ENCODE peak calls at places on chromosomes 6 and 20, in five cellular contexts. I is K562, C is GM23248, M is hepatocyte, W is fibroblast of lung. A is an unnamed sample. For H3K79me2, the result is how much of the 10 kb centered on the place peaks cover.

GRCh38 chr6:133873538-133873937 is 15.4 kb upstream of the TCF21 start:
- DNase-seq in M (no peak), I (no peak), W (no peak), C (no peak), A (no peak)

GRCh38 chr20:63481503-63481902 is 9.0 kb upstream of the KCNQ2 start:
- DNase-seq in I (no peak), M (no peak), W (no peak), C (no peak), A (no peak)

GRCh38 chr6:109117346-109118035 is 22.2 kb downstream of the CEP57L1 start:
- DNase-seq in M (no peak), C (no peak), I (no peak), W (no peak), A (no peak)

GRCh38 chr6:40887079-40887822 is 151.8 kb downstream of the UNC5CL start:
- DNase-seq in W (no peak), C (no peak), I (no peak), M (no peak), A (no peak)

GRCh38 chr6:25359191-25359861 is 80.2 kb downstream of the CARMIL1 start:
- DNase-seq in M (no peak), W (peak), C (peak), I (no peak), A (no peak)

GRCh38 chr6:127518212-127518709 is 874 bp downstream of the MTCL3 start:
- DNase-seq in C (no peak), M (no peak), I (no peak), W (peak), A (no peak)

GRCh38 chr20:59151820-59152219 is 11.8 kb upstream of the ZNF831 start:
- DNase-seq in W (no peak), I (no peak), M (no peak), C (no peak), A (no peak)

GRCh38 chr20:48371211-48371610 is 456.6 kb downstream of the PREX1 start:
- DNase-seq in W (no peak), C (no peak), I (no peak), M (no peak), A (no peak)

GRCh38 chr6:105978113-105978512 is 108.0 kb upstream of the PRDM1 start:
- DNase-seq in C (no peak), W (no peak), M (no peak), I (no peak), A (no peak)

GRCh38 chr6:143939364-143939763 is 68.7 kb downstream of the PLAGL1 start:
- DNase-seq in I (no peak), W (no peak), C (no peak), M (no peak), A (no peak)

GRCh38 chr20:62063601-62063980 is 2.1 kb downstream of the TAF4 start:
- DNase-seq in M (peak), W (peak), I (no peak), C (peak), A (no peak)

GRCh38 chr6:326896-327537 is 34.7 kb downstream of the DUSP22 start:
- DNase-seq in C (no peak), I (no peak), W (no peak), M (no peak), A (no peak)

GRCh38 chr20:37095108-37095608 is 639 bp downstream of the RBL1 start:
- DNase-seq in C (peak), I (peak), M (peak), W (no peak), A (peak)

GRCh38 chr6:110188791-110189190 is 8.6 kb downstream of the CDC40 start:
- DNase-seq in I (no peak), W (peak), M (no peak), C (peak), A (no peak)

GRCh38 chr20:20849126-20849525 is 136.7 kb upstream of the RALGAPA2 start:
- DNase-seq in W (no peak), I (no peak), C (no peak), M (no peak), A (no peak)

GRCh38 chr6:15336905-15337583 is 91.2 kb downstream of the JARID2 start:
- DNase-seq in I (no peak), M (no peak), W (no peak), C (no peak), A (no peak)
- H3K79me2 ChIP-seq in I (half or more), M (half or more), W (under half), C (half or more), A (half or more)

GRCh38 chr6:56806368-56806767 is 148.5 kb upstream of the BEND6 start:
- DNase-seq in M (no peak), C (no peak), W (no peak), I (no peak), A (no peak)
- H3K79me2 ChIP-seq in M (half or more), C (half or more), W (half or more), I (under half), A (half or more)

DNA sequence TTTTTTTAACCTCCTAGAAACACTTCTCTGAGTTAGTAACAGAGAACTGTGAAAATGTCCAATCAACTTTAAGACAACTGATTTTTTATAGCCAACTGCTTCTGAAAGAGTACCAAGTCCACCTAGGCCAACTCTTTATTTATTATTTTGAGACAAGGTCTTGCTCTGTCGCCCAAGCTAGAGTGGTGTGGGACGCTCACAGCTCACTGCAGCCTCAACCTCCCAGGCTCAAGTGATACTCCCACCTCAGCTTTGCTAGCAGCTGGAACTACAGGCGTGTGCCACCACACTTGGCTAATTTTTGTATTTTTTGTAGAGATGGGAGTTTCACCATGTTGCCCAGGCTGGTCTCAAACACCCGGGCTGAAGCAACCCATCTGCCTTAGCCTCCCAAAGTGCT is 331.6 kb downstream of the RNGTT start:
- DNase-seq in I (no peak), M (no peak), C (no peak), W (no peak), A (no peak)
- H3K79me2 ChIP-seq in I (under half), M (under half), C (under half), W (under half), A (under half)

DNA sequence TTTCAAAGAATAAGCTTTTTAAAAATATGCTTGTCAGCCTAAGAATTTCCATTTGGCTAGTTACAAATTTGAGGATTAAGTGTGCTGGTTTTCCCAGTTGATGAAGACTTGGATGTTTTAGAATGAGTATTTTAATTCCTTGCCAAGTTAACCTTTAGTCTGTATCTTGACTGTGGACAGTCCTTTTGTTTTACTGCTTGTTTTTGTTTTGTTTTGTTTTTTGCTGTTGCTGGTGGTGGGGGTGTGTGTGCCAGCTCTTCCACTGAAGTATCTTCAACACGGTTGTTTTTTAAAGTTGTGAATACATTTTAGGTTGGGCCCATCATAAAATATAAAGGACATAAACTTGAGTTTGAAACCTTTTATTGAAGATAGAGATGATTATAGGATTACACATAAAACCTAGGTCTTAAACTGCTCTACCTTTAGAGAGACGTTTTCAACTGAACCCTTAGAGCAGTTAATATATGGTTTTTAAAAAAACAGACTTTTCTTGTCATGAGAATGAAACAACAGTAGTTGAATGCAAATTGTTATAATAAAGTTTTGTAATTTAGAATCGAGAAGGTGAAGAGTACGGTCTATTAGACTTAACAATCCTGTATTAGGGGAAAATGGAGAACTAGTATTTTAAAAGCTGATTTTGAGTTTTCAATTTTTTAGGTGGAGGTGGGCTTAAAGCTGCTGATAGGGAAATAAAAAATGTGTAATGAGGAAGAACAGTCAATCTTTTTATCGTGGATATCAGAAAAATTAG is 3.9 kb downstream of the QKI start:
- DNase-seq in W (no peak), M (no peak), C (peak), I (no peak), A (no peak)
- H3K79me2 ChIP-seq in W (half or more), M (half or more), C (half or more), I (half or more), A (half or more)

GRCh38 chr20:1467355-1468116 is 887 bp upstream of the NSFL1C start:
- DNase-seq in M (peak), W (no peak), C (no peak), I (peak), A (no peak)

GRCh38 chr20:1468117-1468624 is 1.5 kb upstream of the NSFL1C start:
- DNase-seq in I (no peak), M (no peak), W (no peak), C (no peak), A (no peak)

GRCh38 chr20:1465470-1466210 is 1.0 kb downstream of the NSFL1C start:
- DNase-seq in I (no peak), W (peak), M (no peak), C (peak), A (no peak)

GRCh38 chr20:1467082-1467354 is 369 bp upstream of the NSFL1C start:
- DNase-seq in W (no peak), M (peak), C (no peak), I (no peak), A (no peak)

DNA sequence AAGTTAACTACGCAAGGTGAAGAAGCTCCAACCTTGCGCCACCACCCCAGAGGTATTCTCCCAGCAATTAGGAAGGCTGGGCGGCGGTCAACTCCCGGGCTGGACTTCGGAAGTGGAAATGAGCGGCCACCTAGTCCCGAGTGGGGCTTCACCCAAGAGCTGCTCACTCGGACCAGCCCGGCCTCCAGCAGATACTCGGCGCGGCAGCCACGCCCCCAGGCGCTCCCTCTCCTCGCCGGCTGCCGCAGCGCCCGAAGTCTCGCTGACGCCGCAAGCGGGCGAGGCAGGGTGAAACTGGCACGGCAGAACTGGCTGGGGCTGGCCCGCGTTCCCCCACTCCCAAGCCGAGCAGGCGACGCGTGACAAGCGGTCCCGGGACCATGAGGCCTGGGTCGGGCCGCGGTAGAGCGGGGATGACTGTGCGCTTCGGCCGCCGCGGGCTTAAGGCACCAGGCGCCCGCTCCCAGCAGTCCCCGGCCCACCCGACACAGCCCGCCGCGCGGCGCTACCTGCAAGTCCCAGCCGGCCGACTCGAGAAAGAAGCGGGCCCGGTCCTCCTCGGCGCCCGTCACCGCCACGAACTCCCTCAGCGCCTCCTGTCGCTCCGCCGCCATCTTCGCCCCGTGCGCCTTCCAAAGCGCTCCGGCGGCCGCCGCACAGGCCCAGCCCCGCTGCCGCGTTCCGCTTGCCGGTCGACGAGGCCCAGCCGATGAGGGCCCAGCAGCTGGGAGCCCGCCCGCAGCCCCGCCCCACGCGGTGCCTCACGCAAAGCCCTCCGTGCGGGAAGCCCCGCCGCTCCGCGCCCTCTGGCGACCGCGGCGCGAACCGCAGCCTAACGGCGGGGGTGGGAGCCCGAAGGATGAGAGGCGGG is at the start of gene NSFL1C:
- DNase-seq in C (peak), W (peak), I (peak), M (peak), A (peak)
- H3K79me2 ChIP-seq in C (under half), W (under half), I (under half), M (under half), A (half or more)

GRCh38 chr6:153959281-153959680 is 79.8 kb upstream of the OPRM1 start:
- DNase-seq in C (peak), I (no peak), W (no peak), M (peak), A (no peak)

GRCh38 chr6:153965996-153966395 is 73.0 kb upstream of the OPRM1 start:
- DNase-seq in C (peak), W (peak), I (no peak), M (no peak), A (peak)

GRCh38 chr6:153960741-153961140 is 78.3 kb upstream of the OPRM1 start:
- DNase-seq in C (no peak), I (no peak), W (no peak), M (no peak), A (no peak)

GRCh38 chr6:153962548-153962947 is 76.5 kb upstream of the OPRM1 start:
- DNase-seq in M (no peak), W (no peak), I (no peak), C (no peak), A (no peak)

DNA sequence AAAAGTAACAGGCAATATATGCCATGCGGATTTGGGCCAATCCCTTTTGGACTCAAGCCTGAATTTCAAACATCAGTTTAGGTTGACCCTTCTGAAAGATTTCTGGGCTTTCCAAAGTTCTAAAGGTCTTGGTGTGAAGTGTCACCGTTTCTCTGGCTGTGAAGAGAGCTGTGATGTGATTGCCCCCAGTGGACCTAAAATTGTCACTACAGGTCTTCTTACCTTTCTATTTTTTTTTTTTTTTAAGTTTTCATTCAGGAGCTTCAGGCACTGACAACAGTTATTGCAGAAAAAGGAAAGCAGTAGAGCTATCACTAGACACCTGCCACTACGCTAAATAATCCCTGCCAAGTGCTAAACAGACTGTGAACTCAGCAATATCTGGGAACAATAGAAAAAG is 75.7 kb upstream of the OPRM1 start:
- DNase-seq in I (no peak), W (no peak), C (no peak), M (no peak), A (no peak)
- H3K79me2 ChIP-seq in I (under half), W (under half), C (under half), M (under half), A (under half)

GRCh38 chr6:129685640-129686031 is 24.3 kb downstream of the ARHGAP18 start:
- DNase-seq in C (no peak), I (no peak), M (no peak), W (no peak), A (no peak)
- H3K79me2 ChIP-seq in C (half or more), I (half or more), M (half or more), W (half or more), A (half or more)

GRCh38 chr20:34111712-34112599 is at the start of gene EIF2S2:
- DNase-seq in C (peak), I (peak), W (peak), M (peak), A (peak)
- H3K79me2 ChIP-seq in C (half or more), I (half or more), W (half or more), M (under half), A (half or more)

A was measured in MM.1S.